ENCODE peak calls at places on chromosomes 13 and 19, in five cellular contexts. U is breast epithelium, K is esophagus squamous epithelium, S is colonic mucosa, E is MM.1S. O is an unnamed sample.
A peak's percentile ranks its signal among the peaks of the same experiment; 100 is the strongest.

GRCh38 chr13:30844548-30845296 is 61.3 kb upstream of the MEDAG start:
- DNase-seq in S (no peak), K (no peak), E (no peak), U (no peak), O (no peak)

GRCh38 chr13:97369269-97369893 is 64.6 kb upstream of the RAP2A start:
- DNase-seq in U (no peak), E (peak; percentile 59), K (no peak), S (no peak), O (no peak)

GRCh38 chr19:47179643-47180310 is 49.1 kb downstream of the SAE1 start:
- DNase-seq in S (no peak), E (no peak), U (no peak), K (no peak), O (no peak)

GRCh38 chr13:102845630-102846260 is at the start of gene ERCC5:
- DNase-seq in K (peak; percentile 66), E (peak; percentile 97), U (peak; percentile 90), S (peak; percentile 94), O (peak; percentile 90)

GRCh38 chr13:41942462-41943094 is 18.3 kb downstream of the VWA8 start:
- DNase-seq in U (no peak), K (no peak), S (no peak), E (no peak), O (no peak)

GRCh38 chr19:275000-275399 is 16.2 kb downstream of the PLPP2 start:
- DNase-seq in E (no peak), U (no peak), K (no peak), S (no peak), O (no peak)

GRCh38 chr19:32811151-32811550 is 58.4 kb downstream of the SLC7A9 start:
- DNase-seq in K (no peak), E (no peak), U (no peak), S (no peak), O (no peak)

GRCh38 chr13:54563286-54563685 is 1534.7 kb downstream of the OLFM4 start:
- DNase-seq in E (no peak), S (no peak), U (no peak), K (no peak), O (no peak)

GRCh38 chr13:30002577-30002976 is 152.2 kb upstream of the UBL3 start:
- DNase-seq in S (no peak), E (no peak), U (no peak), K (no peak), O (no peak)

GRCh38 chr13:40800559-40800958 is 11.1 kb downstream of the SLC25A15 start:
- DNase-seq in U (no peak), E (no peak), S (no peak), K (no peak), O (no peak)

GRCh38 chr13:42155251-42155650 is 106.8 kb downstream of the DGKH start:
- DNase-seq in U (no peak), S (no peak), K (no peak), E (no peak), O (no peak)

GRCh38 chr19:4584670-4585460 is 25.4 kb upstream of the SEMA6B start:
- DNase-seq in E (no peak), K (no peak), U (no peak), S (no peak), O (no peak)

GRCh38 chr13:52994051-52994450 is 34.6 kb upstream of the OLFM4 start:
- DNase-seq in K (no peak), S (no peak), U (no peak), E (no peak), O (no peak)

GRCh38 chr19:40633207-40633606 is 32.0 kb downstream of the LTBP4 start:
- DNase-seq in K (no peak), U (no peak), E (no peak), S (no peak), O (no peak)

GRCh38 chr19:36169084-36169760 is 17.0 kb upstream of the COX7A1 start:
- DNase-seq in K (no peak), E (no peak), S (peak; percentile 69), U (no peak), O (no peak)

GRCh38 chr13:91813255-91813654 is 414.8 kb downstream of the GPC5 start:
- DNase-seq in S (no peak), E (no peak), K (no peak), U (no peak), O (no peak)

GRCh38 chr19:3479819-3480215 is 508 bp downstream of the SMIM24 start:
- DNase-seq in E (no peak), K (no peak), S (peak; percentile 55), U (no peak), O (no peak)

GRCh38 chr19:43412441-43412840 is 2.2 kb upstream of the TEX101 start:
- DNase-seq in K (no peak), S (no peak), U (peak; percentile 25), E (no peak), O (no peak)

GRCh38 chr13:28819748-28820098 is 416 bp upstream of the MTUS2 start:
- DNase-seq in U (no peak), E (peak; percentile 38), K (no peak), S (peak; percentile 34), O (no peak)

GRCh38 chr13:95571941-95572340 is 19.4 kb downstream of the CLDN10 start:
- DNase-seq in S (no peak), E (no peak), U (no peak), K (no peak), O (no peak)

GRCh38 chr19:41299755-41300089 is 10.2 kb upstream of the CCDC97 start:
- DNase-seq in K (no peak), E (no peak), S (no peak), U (no peak), O (no peak)

GRCh38 chr19:32581704-32582164 is 744 bp downstream of the PDCD5 start:
- DNase-seq in E (no peak), S (peak; percentile 55), U (no peak), K (no peak), O (no peak)

GRCh38 chr19:24033962-24034342 is 53.0 kb upstream of the ZNF254 start:
- DNase-seq in E (no peak), K (no peak), S (peak; percentile 50), U (peak; percentile 58), O (no peak)

GRCh38 chr13:50526771-50527567 is 316.5 kb downstream of the DLEU7 start:
- DNase-seq in U (peak; percentile 65), E (peak; percentile 61), K (no peak), S (no peak), O (no peak)

GRCh38 chr19:3818479-3818878 is 32.3 kb upstream of the MATK start:
- DNase-seq in E (no peak), S (no peak), K (no peak), U (no peak), O (no peak)

GRCh38 chr13:30071890-30072817 is 221.7 kb upstream of the UBL3 start:
- DNase-seq in K (no peak), U (no peak), E (no peak), S (peak; percentile 55), O (no peak)

GRCh38 chr13:89061821-89062220 is 1390.7 kb downstream of the SLITRK5 start:
- DNase-seq in K (no peak), E (no peak), S (peak; percentile 33), U (no peak), O (no peak)

GRCh38 chr13:73767191-73767741 is 366.9 kb downstream of the KLF12 start:
- DNase-seq in K (no peak), E (no peak), U (no peak), S (no peak), O (no peak)

GRCh38 chr13:112233256-112233655 is 142.9 kb upstream of the SPACA7 start:
- DNase-seq in S (no peak), E (no peak), K (no peak), U (no peak), O (no peak)

GRCh38 chr19:41350735-41351338 is 2.9 kb downstream of the TGFB1 start:
- DNase-seq in U (no peak), K (no peak), E (no peak), S (no peak), O (no peak)

GRCh38 chr13:32176696-32177095 is 138.5 kb downstream of the ZAR1L start:
- DNase-seq in K (no peak), U (no peak), S (no peak), E (no peak), O (no peak)

GRCh38 chr19:1619703-1620102 is 14.4 kb upstream of the UQCR11 start:
- DNase-seq in U (no peak), K (no peak), S (no peak), E (no peak), O (peak; percentile 45)

GRCh38 chr19:39126312-39126561 is 651 bp downstream of the PAK4 start:
- DNase-seq in S (peak; percentile 53), K (no peak), U (no peak), E (no peak), O (no peak)

GRCh38 chr13:43261018-43261417 is 237.6 kb downstream of the DNAJC15 start:
- DNase-seq in K (no peak), S (no peak), U (no peak), E (no peak), O (no peak)
- H3K27ac ChIP-seq in K (no peak overlapping the region), S (no peak overlapping the region), U (no peak overlapping the region), E (no peak overlapping the region), O (peak overlapping the region; percentile 36)

DNA sequence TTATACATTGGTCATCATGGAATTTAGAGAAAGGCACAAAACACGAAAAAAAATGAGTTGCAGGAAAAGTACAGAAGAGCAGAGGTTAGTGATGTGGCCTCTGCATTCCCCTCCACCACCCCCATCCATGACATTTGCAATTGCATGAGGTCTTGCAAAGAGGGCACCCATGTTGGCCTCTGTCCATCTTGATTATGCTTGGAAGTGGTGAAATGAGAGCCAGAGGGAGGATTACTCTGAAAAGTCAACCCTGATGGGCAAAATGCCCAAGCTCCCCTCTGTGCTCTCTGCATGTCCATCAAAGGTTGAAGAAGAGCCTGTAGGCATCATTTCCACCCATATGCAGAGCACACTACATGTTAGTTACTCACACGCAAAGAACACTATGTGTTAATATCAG is 71.5 kb downstream of the SLC15A1 start:
- DNase-seq in U (no peak), S (no peak), K (no peak), E (no peak), O (no peak)
- TF ChIP-seq CTCF in U (no peak), S (no peak), K (no peak), E (no peak), O (no peak)

GRCh38 chr19:11061951-11062350 is 27.3 kb upstream of the LDLR start:
- DNase-seq in K (no peak), S (no peak), E (no peak), U (no peak), O (no peak)
- H3K27ac ChIP-seq in K (peak overlapping the region; percentile 77), S (no peak overlapping the region), E (no peak overlapping the region), U (no peak overlapping the region), O (no peak overlapping the region)

GRCh38 chr19:58450836-58451357 is 525 bp upstream of the ZNF324B start:
- DNase-seq in S (peak; percentile 68), K (no peak), U (no peak), E (no peak), O (no peak)

GRCh38 chr19:58451358-58452101 is at the start of gene ZNF324B:
- DNase-seq in E (peak; percentile 98), U (peak; percentile 94), S (peak; percentile 97), K (peak; percentile 82), O (peak; percentile 94)

GRCh38 chr19:58455306-58455705 is 3.9 kb downstream of the ZNF324B start:
- DNase-seq in S (no peak), U (no peak), E (no peak), K (no peak), O (no peak)

GRCh38 chr19:58456111-58456510 is 4.7 kb downstream of the ZNF324B start:
- DNase-seq in K (no peak), E (no peak), S (no peak), U (no peak), O (no peak)

GRCh38 chr19:58453743-58454142 is 2.3 kb downstream of the ZNF324B start:
- DNase-seq in S (no peak), U (no peak), K (no peak), E (no peak), O (no peak)
- TF ChIP-seq CTCF in S (no peak), U (no peak), K (no peak), E (no peak), O (no peak)